ENCODE peak calls at places on chromosomes 2 and 18, in six cellular contexts. J is GM12878, L is HCT116, F is K562, Z is HepG2, G is SK-N-SH. D is an unnamed sample.
A peak's percentile ranks its signal among the peaks of the same experiment; 100 is the strongest.

GRCh38 chr2:160028431-160029269 is 33.8 kb downstream of the PLA2R1 start:
- DNase-seq in L (no peak), F (no peak), Z (no peak), J (no peak), G (no peak), D (no peak)

GRCh38 chr2:219206442-219207253 is at the start of gene ZFAND2B:
- DNase-seq in F (peak; percentile 94), L (peak; percentile 78), J (peak; percentile 52), G (peak; percentile 99), Z (peak; percentile 86), D (peak; percentile 57)

GRCh38 chr2:198127627-198128026 is 323.2 kb downstream of the PLCL1 start:
- DNase-seq in J (peak; percentile 32), G (peak; percentile 26), L (peak; percentile 51), F (peak; percentile 40), Z (peak; percentile 56), D (peak; percentile 28)

GRCh38 chr2:135792401-135793152 is 44.4 kb downstream of the LCT start:
- DNase-seq in L (no peak), F (no peak), Z (no peak), J (peak; percentile 51), G (no peak), D (no peak)

GRCh38 chr2:182593394-182593707 is 122.7 kb upstream of the DNAJC10 start:
- DNase-seq in G (no peak), L (no peak), Z (no peak), J (no peak), F (no peak), D (no peak)

GRCh38 chr2:230418341-230419016 is 2.5 kb downstream of the SP100 start:
- DNase-seq in G (no peak), L (no peak), F (peak; percentile 16), Z (no peak), J (no peak), D (no peak)

GRCh38 chr18:72820571-72820970 is 47.2 kb downstream of the NETO1 start:
- DNase-seq in G (no peak), F (no peak), Z (no peak), L (no peak), J (no peak), D (no peak)

GRCh38 chr2:133177196-133177595 is 391.1 kb downstream of the NCKAP5 start:
- DNase-seq in F (no peak), Z (no peak), G (no peak), L (no peak), J (no peak), D (no peak)

GRCh38 chr18:1438458-1438910 is 533.8 kb downstream of the ADCYAP1 start:
- DNase-seq in J (no peak), Z (no peak), G (no peak), F (no peak), L (no peak), D (no peak)

GRCh38 chr18:11849845-11850747 is 1.1 kb upstream of the CHMP1B start:
- DNase-seq in G (peak; percentile 39), F (peak; percentile 42), Z (peak; percentile 76), L (peak; percentile 68), J (no peak), D (no peak)

GRCh38 chr2:52414596-52414995 is 1353.0 kb upstream of the CHAC2 start:
- DNase-seq in L (no peak), G (no peak), J (no peak), Z (no peak), F (no peak), D (no peak)

GRCh38 chr2:205001306-205001966 is 456.2 kb downstream of the PARD3B start:
- DNase-seq in F (no peak), Z (no peak), G (no peak), J (no peak), L (no peak), D (no peak)

GRCh38 chr18:56532176-56532840 is 106.1 kb downstream of the TXNL1 start:
- DNase-seq in Z (no peak), J (peak; percentile 71), F (no peak), G (no peak), L (no peak), D (no peak)

GRCh38 chr2:214034417-214034816 is 376.4 kb upstream of the VWC2L start:
- DNase-seq in J (no peak), F (no peak), G (no peak), L (no peak), Z (no peak), D (no peak)

GRCh38 chr2:15865923-15866322 is 74.4 kb upstream of the MYCN start:
- DNase-seq in J (no peak), F (no peak), Z (no peak), G (no peak), L (no peak), D (no peak)

GRCh38 chr2:111100087-111100764 is 20.5 kb upstream of the BCL2L11 start:
- DNase-seq in L (no peak), Z (no peak), F (no peak), J (no peak), G (no peak), D (no peak)

GRCh38 chr18:74497308-74497640 is 1.1 kb downstream of the CNDP2 start:
- DNase-seq in Z (peak; percentile 7), J (no peak), L (no peak), F (no peak), G (no peak), D (no peak)

GRCh38 chr2:64750817-64751285 is 97.1 kb upstream of the SERTAD2 start:
- DNase-seq in F (peak; percentile 97), J (peak; percentile 99), L (peak; percentile 98), G (no peak), Z (peak; percentile 99), D (peak; percentile 99)

GRCh38 chr18:75923169-75923568 is 495.7 kb upstream of the SMIM21 start:
- DNase-seq in J (no peak), F (no peak), Z (no peak), G (no peak), L (peak; percentile 10), D (no peak)

GRCh38 chr18:48715651-48716354 is 177.0 kb downstream of the CTIF start:
- DNase-seq in Z (no peak), G (no peak), J (no peak), F (no peak), L (no peak), D (no peak)

GRCh38 chr2:239400000-239400831 is 604 bp downstream of the HDAC4 start:
- DNase-seq in F (peak; percentile 43), J (no peak), Z (peak; percentile 32), G (peak; percentile 61), L (no peak), D (no peak)

GRCh38 chr18:2924920-2925319 is 78.1 kb downstream of the EMILIN2 start:
- DNase-seq in F (no peak), J (no peak), G (no peak), L (no peak), Z (no peak), D (no peak)

GRCh38 chr2:239815638-239816035 is 209.5 kb downstream of the NDUFA10 start:
- DNase-seq in L (no peak), J (no peak), Z (no peak), G (no peak), F (no peak), D (no peak)

GRCh38 chr18:78612801-78613200 is 366.8 kb upstream of the SALL3 start:
- DNase-seq in L (no peak), J (no peak), Z (no peak), F (no peak), G (no peak), D (no peak)

GRCh38 chr2:1593371-1594205 is 150.7 kb downstream of the PXDN start:
- DNase-seq in L (peak; percentile 77), G (peak; percentile 99), J (no peak), F (no peak), Z (no peak), D (peak; percentile 76)

GRCh38 chr2:96801464-96802280 is 14.4 kb upstream of the CNNM3 start:
- DNase-seq in F (no peak), Z (no peak), L (no peak), J (no peak), G (no peak), D (no peak)

GRCh38 chr2:28580078-28580477 is 84.2 kb downstream of the PLB1 start:
- DNase-seq in G (no peak), Z (no peak), L (no peak), J (no peak), F (no peak), D (no peak)

GRCh38 chr18:59040770-59041148 is 98.9 kb upstream of the SEC11C start:
- DNase-seq in J (no peak), G (no peak), L (no peak), Z (no peak), F (no peak), D (no peak)

GRCh38 chr2:69138247-69138754 is 125.3 kb downstream of the ANTXR1 start:
- DNase-seq in Z (no peak), F (no peak), G (no peak), L (peak; percentile 15), J (no peak), D (peak; percentile 75)
- TF ChIP-seq POLR2AphosphoS5 in Z (no peak), F (no peak), G (no peak), L (no peak), J (no peak), D (peak; percentile 50)

DNA sequence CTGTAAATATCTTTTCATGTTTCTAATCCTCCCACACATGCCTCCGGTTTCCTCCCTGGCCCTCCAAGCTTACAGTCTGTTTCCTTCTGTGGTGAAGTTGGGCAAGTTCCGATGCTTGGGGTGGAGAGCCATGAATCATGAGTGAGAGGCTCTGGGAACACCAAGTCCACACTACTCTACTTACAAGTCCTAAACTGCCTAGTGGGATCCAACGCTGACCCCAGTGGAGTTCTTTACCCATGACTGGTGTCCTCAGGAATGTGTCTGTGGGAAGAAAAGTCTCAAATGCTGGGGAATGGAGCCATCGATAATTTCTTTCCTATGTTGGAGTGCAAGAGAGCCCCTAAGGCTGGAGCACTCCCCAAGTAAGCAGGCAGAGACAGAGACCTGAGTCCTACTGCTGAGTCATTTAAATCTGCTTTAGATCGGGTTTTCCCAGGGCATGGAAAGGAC is 73.5 kb upstream of the KLF7 start:
- DNase-seq in Z (no peak), L (no peak), G (no peak), J (no peak), F (peak; percentile 12), D (no peak)
- TF ChIP-seq SIN3A in Z (no peak), L (no peak), G (no peak), J (no peak), F (no peak), D (no peak)

GRCh38 chr18:55048892-55049291 is 89.6 kb upstream of the CCDC68 start:
- DNase-seq in Z (no peak), J (no peak), L (no peak), G (no peak), F (no peak), D (no peak)
- TF ChIP-seq REST in Z (no peak), J (no peak), L (no peak), G (no peak), F (no peak), D (no peak)

DNA sequence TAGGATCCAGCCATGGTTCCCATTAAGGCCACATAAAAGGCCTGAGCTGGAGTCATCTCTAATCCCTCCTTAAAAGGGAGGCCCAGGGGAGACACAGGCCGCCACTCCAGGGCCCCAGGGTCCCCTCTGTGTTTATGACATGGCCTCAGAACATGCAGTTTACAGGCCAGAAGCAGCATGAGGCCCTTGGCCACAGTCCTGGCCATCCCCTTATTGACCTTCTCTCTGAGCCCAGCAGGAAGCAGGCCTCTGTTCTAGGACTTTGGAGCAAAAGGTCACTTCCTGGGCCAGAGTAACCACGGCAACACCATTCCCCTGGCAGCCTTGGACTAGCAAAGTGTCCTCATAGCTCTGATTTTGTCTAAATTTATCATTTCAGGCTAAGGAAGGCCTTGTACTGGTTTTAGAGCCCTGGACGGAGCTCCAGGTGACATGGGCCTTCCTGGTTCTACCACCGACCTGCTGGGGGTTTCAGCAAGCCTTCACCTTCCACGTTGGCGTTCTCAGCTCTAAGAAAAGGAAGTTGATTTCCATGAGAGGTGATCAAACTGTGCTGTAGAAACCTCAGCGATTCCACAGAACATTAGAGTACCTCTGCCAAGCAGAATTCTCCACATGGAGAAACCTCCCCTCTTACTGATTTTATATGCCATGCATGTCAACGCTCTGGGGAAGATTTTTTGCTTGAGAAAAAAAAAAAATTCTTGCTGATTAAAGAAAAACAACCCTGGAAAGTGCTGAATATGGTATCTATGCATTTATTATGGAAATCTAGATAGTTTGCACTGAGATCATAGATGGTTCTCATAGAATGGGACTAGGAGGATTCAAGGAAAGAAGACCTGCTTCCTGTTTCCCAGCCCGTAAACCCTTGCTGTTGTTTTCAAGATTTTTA is 53.7 kb downstream of the HS1BP3 start:
- DNase-seq in F (no peak), L (no peak), G (no peak), Z (peak; percentile 100), J (no peak), D (no peak)
- TF ChIP-seq POLR2AphosphoS5 in F (no peak), L (no peak), G (no peak), Z (peak; percentile 82), J (no peak), D (no peak)

D was measured in Panc1.